ENCODE peak calls at places on chromosomes 11 and 22, in nine cellular contexts. One of them, this sample, is unnamed.
A peak's percentile ranks its signal among the peaks of the same experiment; 100 is the strongest.

GRCh38 chr11:66981976-66982578 is 7.0 kb downstream of the C11orf86 start:
- DNase-seq in stomach: peak; percentile 80
- DNase-seq in K562: peak; percentile 93
- DNase-seq in activated T-cell treated with anti-CD3 and anti-CD28 coated beads, Interleukin-2, amount 50 U/mL, for 48 hours: peak; percentile 41
- DNase-seq in MV-4-11: peak; percentile 94
- DNase-seq in H54: no peak
- DNase-seq in ELF-1: no peak
- DNase-seq in mesendoderm: no peak
- DNase-seq in GM04504: peak; percentile 91
- DNase-seq in this sample: no peak

GRCh38 chr22:49503321-49503720 is 324.4 kb downstream of the BRD1 start:
- DNase-seq in stomach: no peak
- DNase-seq in K562: no peak
- DNase-seq in activated T-cell treated with anti-CD3 and anti-CD28 coated beads, Interleukin-2, amount 50 U/mL, for 48 hours: no peak
- DNase-seq in MV-4-11: peak; percentile 73
- DNase-seq in H54: no peak
- DNase-seq in ELF-1: no peak
- DNase-seq in mesendoderm: no peak
- DNase-seq in GM04504: no peak
- DNase-seq in this sample: no peak

GRCh38 chr22:27990451-27990840 is 71.4 kb upstream of the PITPNB start:
- DNase-seq in stomach: peak; percentile 16
- DNase-seq in K562: no peak
- DNase-seq in activated T-cell treated with anti-CD3 and anti-CD28 coated beads, Interleukin-2, amount 50 U/mL, for 48 hours: no peak
- DNase-seq in MV-4-11: no peak
- DNase-seq in H54: no peak
- DNase-seq in ELF-1: no peak
- DNase-seq in mesendoderm: no peak
- DNase-seq in GM04504: no peak
- DNase-seq in this sample: no peak

GRCh38 chr11:70297341-70297740 is 26.9 kb downstream of the PPFIA1 start:
- DNase-seq in stomach: no peak
- DNase-seq in K562: no peak
- DNase-seq in activated T-cell treated with anti-CD3 and anti-CD28 coated beads, Interleukin-2, amount 50 U/mL, for 48 hours: no peak
- DNase-seq in MV-4-11: no peak
- DNase-seq in H54: peak; percentile 31
- DNase-seq in ELF-1: no peak
- DNase-seq in mesendoderm: no peak
- DNase-seq in GM04504: no peak
- DNase-seq in this sample: no peak

GRCh38 chr22:22940961-22941605 is 53.5 kb downstream of the IGLL5 start:
- DNase-seq in stomach: peak; percentile 17
- DNase-seq in K562: no peak
- DNase-seq in activated T-cell treated with anti-CD3 and anti-CD28 coated beads, Interleukin-2, amount 50 U/mL, for 48 hours: no peak
- DNase-seq in MV-4-11: no peak
- DNase-seq in H54: no peak
- DNase-seq in ELF-1: no peak
- DNase-seq in mesendoderm: no peak
- DNase-seq in GM04504: no peak
- DNase-seq in this sample: peak; percentile 20

GRCh38 chr11:13480198-13480597 is 15.6 kb downstream of the PTH start:
- DNase-seq in stomach: peak; percentile 30
- DNase-seq in K562: peak; percentile 60
- DNase-seq in activated T-cell treated with anti-CD3 and anti-CD28 coated beads, Interleukin-2, amount 50 U/mL, for 48 hours: no peak
- DNase-seq in MV-4-11: no peak
- DNase-seq in H54: no peak
- DNase-seq in ELF-1: no peak
- DNase-seq in mesendoderm: no peak
- DNase-seq in GM04504: no peak
- DNase-seq in this sample: no peak

GRCh38 chr11:68994161-68994890 is 13.5 kb upstream of the MRGPRD start:
- DNase-seq in stomach: no peak
- DNase-seq in K562: no peak
- DNase-seq in activated T-cell treated with anti-CD3 and anti-CD28 coated beads, Interleukin-2, amount 50 U/mL, for 48 hours: no peak
- DNase-seq in MV-4-11: no peak
- DNase-seq in H54: no peak
- DNase-seq in ELF-1: no peak
- DNase-seq in mesendoderm: no peak
- DNase-seq in GM04504: no peak
- DNase-seq in this sample: peak; percentile 39

GRCh38 chr11:102546923-102547471 is 16.4 kb upstream of the MMP7 start:
- DNase-seq in stomach: no peak
- DNase-seq in K562: no peak
- DNase-seq in activated T-cell treated with anti-CD3 and anti-CD28 coated beads, Interleukin-2, amount 50 U/mL, for 48 hours: no peak
- DNase-seq in MV-4-11: peak; percentile 98
- DNase-seq in H54: no peak
- DNase-seq in ELF-1: no peak
- DNase-seq in mesendoderm: no peak
- DNase-seq in GM04504: no peak
- DNase-seq in this sample: no peak

GRCh38 chr11:20933958-20934357 is 264.6 kb downstream of the NELL1 start:
- DNase-seq in stomach: no peak
- DNase-seq in K562: no peak
- DNase-seq in activated T-cell treated with anti-CD3 and anti-CD28 coated beads, Interleukin-2, amount 50 U/mL, for 48 hours: no peak
- DNase-seq in MV-4-11: no peak
- DNase-seq in H54: no peak
- DNase-seq in ELF-1: no peak
- DNase-seq in mesendoderm: no peak
- DNase-seq in GM04504: no peak
- DNase-seq in this sample: no peak

GRCh38 chr11:39209966-39210365 is 2249.5 kb downstream of the LRRC4C start:
- DNase-seq in stomach: no peak
- DNase-seq in K562: no peak
- DNase-seq in activated T-cell treated with anti-CD3 and anti-CD28 coated beads, Interleukin-2, amount 50 U/mL, for 48 hours: no peak
- DNase-seq in MV-4-11: no peak
- DNase-seq in H54: no peak
- DNase-seq in ELF-1: no peak
- DNase-seq in mesendoderm: no peak
- DNase-seq in GM04504: no peak
- DNase-seq in this sample: no peak

GRCh38 chr11:36167729-36168128 is 121.5 kb downstream of the COMMD9 start:
- DNase-seq in stomach: no peak
- DNase-seq in K562: no peak
- DNase-seq in activated T-cell treated with anti-CD3 and anti-CD28 coated beads, Interleukin-2, amount 50 U/mL, for 48 hours: no peak
- DNase-seq in MV-4-11: no peak
- DNase-seq in H54: no peak
- DNase-seq in ELF-1: no peak
- DNase-seq in mesendoderm: no peak
- DNase-seq in GM04504: no peak
- DNase-seq in this sample: no peak

GRCh38 chr11:16815047-16815767 is 76.8 kb downstream of the C11orf58 start:
- DNase-seq in stomach: peak; percentile 40
- DNase-seq in K562: peak; percentile 30
- DNase-seq in activated T-cell treated with anti-CD3 and anti-CD28 coated beads, Interleukin-2, amount 50 U/mL, for 48 hours: no peak
- DNase-seq in MV-4-11: peak; percentile 86
- DNase-seq in H54: no peak
- DNase-seq in ELF-1: no peak
- DNase-seq in mesendoderm: no peak
- DNase-seq in GM04504: no peak
- DNase-seq in this sample: no peak

GRCh38 chr11:123448798-123449197 is 18.7 kb downstream of the GRAMD1B start:
- DNase-seq in stomach: no peak
- DNase-seq in K562: no peak
- DNase-seq in activated T-cell treated with anti-CD3 and anti-CD28 coated beads, Interleukin-2, amount 50 U/mL, for 48 hours: no peak
- DNase-seq in MV-4-11: no peak
- DNase-seq in H54: no peak
- DNase-seq in ELF-1: no peak
- DNase-seq in mesendoderm: no peak
- DNase-seq in GM04504: no peak
- DNase-seq in this sample: no peak

This sample was measured in endodermal cell.